ENCODE peak calls at places on chromosomes 13 and 19, in ten cellular contexts. One of them, this sample, is unnamed.

GRCh38 chr19:8036438-8037099 is 16.0 kb upstream of the CCL25 start:
- DNase-seq in skeletal muscle cell: no peak
- DNase-seq in AG08395: no peak
- DNase-seq in Calu3: no peak
- DNase-seq in C1 segment of cervical spinal cord: no peak
- DNase-seq in foreskin keratinocyte: no peak
- DNase-seq in right cardiac atrium: no peak
- DNase-seq in MCF 10A: no peak
- DNase-seq in T-helper 2 cell: no peak
- DNase-seq in ELR: no peak
- DNase-seq in this sample: no peak

GRCh38 chr19:33391631-33392249 is 18.2 kb downstream of the CEBPG start:
- DNase-seq in skeletal muscle cell: no peak
- DNase-seq in AG08395: no peak
- DNase-seq in Calu3: no peak
- DNase-seq in C1 segment of cervical spinal cord: no peak
- DNase-seq in foreskin keratinocyte: no peak
- DNase-seq in right cardiac atrium: no peak
- DNase-seq in MCF 10A: peak
- DNase-seq in T-helper 2 cell: no peak
- DNase-seq in ELR: no peak
- DNase-seq in this sample: no peak

GRCh38 chr13:39209731-39210633 is 171.7 kb downstream of the NHLRC3 start:
- DNase-seq in skeletal muscle cell: no peak
- DNase-seq in AG08395: peak
- DNase-seq in Calu3: no peak
- DNase-seq in C1 segment of cervical spinal cord: no peak
- DNase-seq in foreskin keratinocyte: peak
- DNase-seq in right cardiac atrium: peak
- DNase-seq in MCF 10A: no peak
- DNase-seq in T-helper 2 cell: no peak
- DNase-seq in ELR: no peak
- DNase-seq in this sample: peak

GRCh38 chr19:51751655-51752054 is at the start of gene FPR1:
- DNase-seq in skeletal muscle cell: no peak
- DNase-seq in AG08395: peak
- DNase-seq in Calu3: peak
- DNase-seq in C1 segment of cervical spinal cord: no peak
- DNase-seq in foreskin keratinocyte: peak
- DNase-seq in right cardiac atrium: no peak
- DNase-seq in MCF 10A: peak
- DNase-seq in T-helper 2 cell: no peak
- DNase-seq in ELR: peak
- DNase-seq in this sample: no peak

GRCh38 chr13:39401756-39402155 is 201.2 kb downstream of the LHFPL6 start:
- DNase-seq in skeletal muscle cell: no peak
- DNase-seq in AG08395: no peak
- DNase-seq in Calu3: no peak
- DNase-seq in C1 segment of cervical spinal cord: no peak
- DNase-seq in foreskin keratinocyte: no peak
- DNase-seq in right cardiac atrium: no peak
- DNase-seq in MCF 10A: no peak
- DNase-seq in T-helper 2 cell: no peak
- DNase-seq in ELR: no peak
- DNase-seq in this sample: no peak

GRCh38 chr13:50766043-50766442 is 77.4 kb downstream of the DLEU7 start:
- DNase-seq in skeletal muscle cell: peak
- DNase-seq in AG08395: peak
- DNase-seq in Calu3: no peak
- DNase-seq in C1 segment of cervical spinal cord: no peak
- DNase-seq in foreskin keratinocyte: peak
- DNase-seq in right cardiac atrium: no peak
- DNase-seq in MCF 10A: no peak
- DNase-seq in T-helper 2 cell: no peak
- DNase-seq in ELR: no peak
- DNase-seq in this sample: no peak

GRCh38 chr19:10009269-10009665 is 1.0 kb downstream of the COL5A3 start:
- DNase-seq in skeletal muscle cell: peak
- DNase-seq in AG08395: peak
- DNase-seq in Calu3: peak
- DNase-seq in C1 segment of cervical spinal cord: no peak
- DNase-seq in foreskin keratinocyte: peak
- DNase-seq in right cardiac atrium: peak
- DNase-seq in MCF 10A: peak
- DNase-seq in T-helper 2 cell: no peak
- DNase-seq in ELR: peak
- DNase-seq in this sample: peak

GRCh38 chr19:2385053-2385721 is 25.1 kb downstream of the TMPRSS9 start:
- DNase-seq in skeletal muscle cell: peak
- DNase-seq in AG08395: peak
- DNase-seq in Calu3: peak
- DNase-seq in C1 segment of cervical spinal cord: no peak
- DNase-seq in foreskin keratinocyte: peak
- DNase-seq in right cardiac atrium: no peak
- DNase-seq in MCF 10A: peak
- DNase-seq in T-helper 2 cell: no peak
- DNase-seq in ELR: peak
- DNase-seq in this sample: peak

GRCh38 chr19:39196320-39196719 is 444 bp upstream of the NCCRP1 start:
- DNase-seq in skeletal muscle cell: no peak
- DNase-seq in AG08395: no peak
- DNase-seq in Calu3: no peak
- DNase-seq in C1 segment of cervical spinal cord: no peak
- DNase-seq in foreskin keratinocyte: no peak
- DNase-seq in right cardiac atrium: no peak
- DNase-seq in MCF 10A: no peak
- DNase-seq in T-helper 2 cell: no peak
- DNase-seq in ELR: no peak
- DNase-seq in this sample: no peak

GRCh38 chr19:36054733-36055686 is at the start of gene WDR62:
- DNase-seq in skeletal muscle cell: peak
- DNase-seq in AG08395: peak
- DNase-seq in Calu3: peak
- DNase-seq in C1 segment of cervical spinal cord: no peak
- DNase-seq in foreskin keratinocyte: no peak
- DNase-seq in right cardiac atrium: peak
- DNase-seq in MCF 10A: peak
- DNase-seq in T-helper 2 cell: peak
- DNase-seq in ELR: peak
- DNase-seq in this sample: peak

GRCh38 chr19:12665646-12666304 is 767 bp downstream of the MAN2B1 start:
- DNase-seq in skeletal muscle cell: no peak
- DNase-seq in AG08395: no peak
- DNase-seq in Calu3: no peak
- DNase-seq in C1 segment of cervical spinal cord: no peak
- DNase-seq in foreskin keratinocyte: no peak
- DNase-seq in right cardiac atrium: peak
- DNase-seq in MCF 10A: no peak
- DNase-seq in T-helper 2 cell: no peak
- DNase-seq in ELR: peak
- DNase-seq in this sample: no peak

GRCh38 chr19:41792513-41793413 is 3.6 kb upstream of the CEACAM3 start:
- DNase-seq in skeletal muscle cell: no peak
- DNase-seq in AG08395: peak
- DNase-seq in Calu3: peak
- DNase-seq in C1 segment of cervical spinal cord: no peak
- DNase-seq in foreskin keratinocyte: no peak
- DNase-seq in right cardiac atrium: peak
- DNase-seq in MCF 10A: peak
- DNase-seq in T-helper 2 cell: peak
- DNase-seq in ELR: peak
- DNase-seq in this sample: peak

GRCh38 chr13:110309159-110309476 is 2.0 kb downstream of the COL4A2 start:
- DNase-seq in skeletal muscle cell: no peak
- DNase-seq in AG08395: no peak
- DNase-seq in Calu3: no peak
- DNase-seq in C1 segment of cervical spinal cord: no peak
- DNase-seq in foreskin keratinocyte: no peak
- DNase-seq in right cardiac atrium: no peak
- DNase-seq in MCF 10A: no peak
- DNase-seq in T-helper 2 cell: no peak
- DNase-seq in ELR: no peak
- DNase-seq in this sample: no peak

This sample was measured in AG08396.